ENCODE peak calls at places on chromosomes 16 and 17, in six cellular contexts. G is fibroblast of pulmonary artery, Q is IMR-90, Y is AG08395, R is LHCN-M2, I is breast epithelium. L is an unnamed sample.

GRCh38 chr16:31876955-31877828 is 3.6 kb downstream of the ZNF267 start:
- DNase-seq in G (peak; percentile 90), Q (peak; percentile 96), Y (peak; percentile 77), R (peak; percentile 89), I (no peak), L (peak; percentile 55)

GRCh38 chr17:36743130-36743529 is 141.7 kb downstream of the MRM1 start:
- DNase-seq in G (no peak), Q (no peak), Y (no peak), R (no peak), I (no peak), L (no peak)

GRCh38 chr17:41308918-41309359 is at the start of gene KRTAP16-1:
- DNase-seq in G (no peak), Q (no peak), Y (no peak), R (no peak), I (no peak), L (no peak)

GRCh38 chr16:70689035-70689969 is 3.4 kb upstream of the MTSS2 start:
- DNase-seq in G (no peak), Q (no peak), Y (no peak), R (no peak), I (no peak), L (no peak)

GRCh38 chr17:46817151-46817900 is 1.2 kb downstream of the WNT3 start:
- DNase-seq in G (no peak), Q (no peak), Y (no peak), R (no peak), I (no peak), L (no peak)

GRCh38 chr17:14341866-14342265 is 41.0 kb downstream of the HS3ST3B1 start:
- DNase-seq in G (peak; percentile 17), Q (no peak), Y (no peak), R (peak; percentile 14), I (no peak), L (no peak)

GRCh38 chr16:68022278-68022727 is 729 bp downstream of the DDX28 start:
- DNase-seq in G (no peak), Q (no peak), Y (no peak), R (peak; percentile 41), I (no peak), L (no peak)

GRCh38 chr17:79353016-79353415 is 257.8 kb downstream of the RBFOX3 start:
- DNase-seq in G (no peak), Q (no peak), Y (no peak), R (no peak), I (no peak), L (no peak)

GRCh38 chr16:12766853-12767252 is 36.8 kb downstream of the CPPED1 start:
- DNase-seq in G (no peak), Q (no peak), Y (no peak), R (no peak), I (no peak), L (no peak)

GRCh38 chr17:42964161-42964932 is at the start of gene AARSD1:
- DNase-seq in G (peak; percentile 96), Q (peak; percentile 95), Y (peak; percentile 96), R (peak; percentile 88), I (peak; percentile 87), L (peak; percentile 88)

GRCh38 chr17:39661044-39661406 is 4.1 kb upstream of the TCAP start:
- DNase-seq in G (no peak), Q (no peak), Y (no peak), R (no peak), I (no peak), L (no peak)

GRCh38 chr17:13182450-13182849 is 164.6 kb upstream of the ELAC2 start:
- DNase-seq in G (no peak), Q (no peak), Y (no peak), R (no peak), I (no peak), L (no peak)

GRCh38 chr17:38844261-38844757 is 9.2 kb downstream of the RPL23 start:
- DNase-seq in G (no peak), Q (no peak), Y (no peak), R (peak; percentile 87), I (peak; percentile 46), L (no peak)